ENCODE peak calls at places on chromosomes 7 and 10, in ten cellular contexts. One of them, this sample, is unnamed. For H3K9me3, the result is how much of the 10 kb centered on the place peaks cover.

GRCh38 chr10:110408203-110408871 is 89.4 kb upstream of the DUSP5 start:
- DNase-seq in left ventricle myocardium inferior: no peak
- DNase-seq in spleen: no peak
- DNase-seq in IMR-90: no peak
- DNase-seq in DND-41: no peak
- DNase-seq in pancreas: no peak
- DNase-seq in colonic mucosa: no peak
- DNase-seq in mammary epithelial cell: peak
- DNase-seq in H9: peak
- DNase-seq in hepatocyte: no peak
- DNase-seq in this sample: no peak

GRCh38 chr10:48458662-48459048 is 146.2 kb downstream of the ARHGAP22 start:
- DNase-seq in left ventricle myocardium inferior: no peak
- DNase-seq in spleen: no peak
- DNase-seq in IMR-90: no peak
- DNase-seq in DND-41: no peak
- DNase-seq in pancreas: no peak
- DNase-seq in colonic mucosa: peak
- DNase-seq in mammary epithelial cell: no peak
- DNase-seq in H9: no peak
- DNase-seq in hepatocyte: no peak
- DNase-seq in this sample: no peak

GRCh38 chr7:74236284-74236683 is 17.9 kb downstream of the RFC2 start:
- DNase-seq in left ventricle myocardium inferior: no peak
- DNase-seq in spleen: no peak
- DNase-seq in IMR-90: no peak
- DNase-seq in DND-41: no peak
- DNase-seq in pancreas: no peak
- DNase-seq in colonic mucosa: no peak
- DNase-seq in mammary epithelial cell: no peak
- DNase-seq in H9: no peak
- DNase-seq in hepatocyte: no peak
- DNase-seq in this sample: no peak

GRCh38 chr7:129950191-129950940 is 2.4 kb downstream of the UBE2H start:
- DNase-seq in left ventricle myocardium inferior: no peak
- DNase-seq in spleen: no peak
- DNase-seq in IMR-90: no peak
- DNase-seq in DND-41: no peak
- DNase-seq in pancreas: no peak
- DNase-seq in colonic mucosa: peak
- DNase-seq in mammary epithelial cell: peak
- DNase-seq in H9: no peak
- DNase-seq in hepatocyte: no peak
- DNase-seq in this sample: no peak

GRCh38 chr10:42488416-42488815 is 150.0 kb downstream of the ZNF33B start:
- DNase-seq in left ventricle myocardium inferior: no peak
- DNase-seq in spleen: no peak
- DNase-seq in IMR-90: peak
- DNase-seq in DND-41: no peak
- DNase-seq in pancreas: no peak
- DNase-seq in colonic mucosa: no peak
- DNase-seq in mammary epithelial cell: peak
- DNase-seq in H9: no peak
- DNase-seq in hepatocyte: no peak
- DNase-seq in this sample: no peak

GRCh38 chr7:20651960-20652544 is 36.6 kb downstream of the ABCB5 start:
- DNase-seq in left ventricle myocardium inferior: no peak
- DNase-seq in spleen: no peak
- DNase-seq in IMR-90: no peak
- DNase-seq in DND-41: no peak
- DNase-seq in pancreas: no peak
- DNase-seq in colonic mucosa: no peak
- DNase-seq in mammary epithelial cell: no peak
- DNase-seq in H9: no peak
- DNase-seq in hepatocyte: peak
- DNase-seq in this sample: no peak

GRCh38 chr7:123190109-123190831 is 9.5 kb downstream of the SLC13A1 start:
- DNase-seq in left ventricle myocardium inferior: no peak
- DNase-seq in spleen: no peak
- DNase-seq in IMR-90: no peak
- DNase-seq in DND-41: no peak
- DNase-seq in pancreas: no peak
- DNase-seq in colonic mucosa: no peak
- DNase-seq in mammary epithelial cell: no peak
- DNase-seq in H9: no peak
- DNase-seq in hepatocyte: no peak
- DNase-seq in this sample: no peak

GRCh38 chr10:67666416-67667043 is 29.5 kb downstream of the CTNNA3 start:
- DNase-seq in left ventricle myocardium inferior: no peak
- DNase-seq in spleen: no peak
- DNase-seq in IMR-90: peak
- DNase-seq in DND-41: no peak
- DNase-seq in pancreas: no peak
- DNase-seq in colonic mucosa: no peak
- DNase-seq in mammary epithelial cell: peak
- DNase-seq in H9: no peak
- DNase-seq in hepatocyte: peak
- DNase-seq in this sample: no peak

GRCh38 chr10:33412261-33413092 is 78.0 kb upstream of the NRP1 start:
- DNase-seq in left ventricle myocardium inferior: no peak
- DNase-seq in spleen: no peak
- DNase-seq in IMR-90: peak
- DNase-seq in DND-41: no peak
- DNase-seq in pancreas: no peak
- DNase-seq in colonic mucosa: no peak
- DNase-seq in mammary epithelial cell: peak
- DNase-seq in H9: no peak
- DNase-seq in hepatocyte: peak
- DNase-seq in this sample: no peak

GRCh38 chr7:57403601-57404342 is 46.2 kb upstream of the ZNF716 start:
- DNase-seq in left ventricle myocardium inferior: peak
- DNase-seq in spleen: peak
- DNase-seq in IMR-90: no peak
- DNase-seq in DND-41: no peak
- DNase-seq in pancreas: peak
- DNase-seq in colonic mucosa: no peak
- DNase-seq in mammary epithelial cell: no peak
- DNase-seq in H9: no peak
- DNase-seq in hepatocyte: no peak
- DNase-seq in this sample: no peak

GRCh38 chr10:16271571-16271970 is 165.2 kb upstream of the PTER start:
- DNase-seq in left ventricle myocardium inferior: no peak
- DNase-seq in spleen: no peak
- DNase-seq in IMR-90: no peak
- DNase-seq in DND-41: no peak
- DNase-seq in pancreas: no peak
- DNase-seq in colonic mucosa: no peak
- DNase-seq in mammary epithelial cell: no peak
- DNase-seq in H9: no peak
- DNase-seq in hepatocyte: no peak
- DNase-seq in this sample: no peak

GRCh38 chr10:132884691-132885271 is 57.6 kb downstream of the CFAP46 start:
- DNase-seq in left ventricle myocardium inferior: no peak
- DNase-seq in spleen: peak
- DNase-seq in IMR-90: no peak
- DNase-seq in DND-41: no peak
- DNase-seq in pancreas: no peak
- DNase-seq in colonic mucosa: no peak
- DNase-seq in mammary epithelial cell: no peak
- DNase-seq in H9: no peak
- DNase-seq in hepatocyte: no peak
- DNase-seq in this sample: no peak

GRCh38 chr7:141979611-141980010 is 6.0 kb upstream of the TAS2R38 start:
- DNase-seq in left ventricle myocardium inferior: no peak
- DNase-seq in spleen: no peak
- DNase-seq in IMR-90: no peak
- DNase-seq in DND-41: no peak
- DNase-seq in pancreas: no peak
- DNase-seq in colonic mucosa: no peak
- DNase-seq in mammary epithelial cell: no peak
- DNase-seq in H9: no peak
- DNase-seq in hepatocyte: no peak
- DNase-seq in this sample: no peak

GRCh38 chr10:71766717-71767419 is 6.5 kb downstream of the VSIR start:
- DNase-seq in left ventricle myocardium inferior: peak
- DNase-seq in spleen: peak
- DNase-seq in IMR-90: peak
- DNase-seq in DND-41: no peak
- DNase-seq in pancreas: peak
- DNase-seq in colonic mucosa: peak
- DNase-seq in mammary epithelial cell: peak
- DNase-seq in H9: no peak
- DNase-seq in hepatocyte: peak
- DNase-seq in this sample: peak

GRCh38 chr10:35946556-35946955 is 304.5 kb upstream of the FZD8 start:
- DNase-seq in left ventricle myocardium inferior: no peak
- DNase-seq in spleen: no peak
- DNase-seq in IMR-90: peak
- DNase-seq in DND-41: no peak
- DNase-seq in pancreas: no peak
- DNase-seq in colonic mucosa: no peak
- DNase-seq in mammary epithelial cell: no peak
- DNase-seq in H9: no peak
- DNase-seq in hepatocyte: no peak
- DNase-seq in this sample: no peak

GRCh38 chr7:103714377-103714927 is 268.4 kb upstream of the SLC26A5 start:
- DNase-seq in left ventricle myocardium inferior: no peak
- DNase-seq in spleen: no peak
- DNase-seq in IMR-90: no peak
- DNase-seq in DND-41: no peak
- DNase-seq in pancreas: no peak
- DNase-seq in colonic mucosa: no peak
- DNase-seq in mammary epithelial cell: no peak
- DNase-seq in H9: no peak
- DNase-seq in hepatocyte: no peak
- DNase-seq in this sample: no peak

GRCh38 chr7:26153246-26153822 is 1.3 kb downstream of the NFE2L3 start:
- DNase-seq in left ventricle myocardium inferior: no peak
- DNase-seq in spleen: no peak
- DNase-seq in IMR-90: no peak
- DNase-seq in DND-41: no peak
- DNase-seq in pancreas: no peak
- DNase-seq in colonic mucosa: peak
- DNase-seq in mammary epithelial cell: no peak
- DNase-seq in H9: peak
- DNase-seq in hepatocyte: no peak
- DNase-seq in this sample: no peak

GRCh38 chr7:79452495-79453265 is 787 bp downstream of the MAGI2 start:
- DNase-seq in left ventricle myocardium inferior: peak
- DNase-seq in spleen: peak
- DNase-seq in IMR-90: peak
- DNase-seq in DND-41: no peak
- DNase-seq in pancreas: peak
- DNase-seq in colonic mucosa: peak
- DNase-seq in mammary epithelial cell: no peak
- DNase-seq in H9: peak
- DNase-seq in hepatocyte: peak
- DNase-seq in this sample: peak
- H3K27ac ChIP-seq in left ventricle myocardium inferior: peak
- H3K27ac ChIP-seq in spleen: peak
- H3K27ac ChIP-seq in IMR-90: peak
- H3K27ac ChIP-seq in DND-41: no peak
- H3K27ac ChIP-seq in pancreas: no peak
- H3K27ac ChIP-seq in colonic mucosa: peak
- H3K27ac ChIP-seq in mammary epithelial cell: no peak
- H3K27ac ChIP-seq in H9: no peak
- H3K27ac ChIP-seq in hepatocyte: peak
- H3K27ac ChIP-seq in this sample: peak

DNA sequence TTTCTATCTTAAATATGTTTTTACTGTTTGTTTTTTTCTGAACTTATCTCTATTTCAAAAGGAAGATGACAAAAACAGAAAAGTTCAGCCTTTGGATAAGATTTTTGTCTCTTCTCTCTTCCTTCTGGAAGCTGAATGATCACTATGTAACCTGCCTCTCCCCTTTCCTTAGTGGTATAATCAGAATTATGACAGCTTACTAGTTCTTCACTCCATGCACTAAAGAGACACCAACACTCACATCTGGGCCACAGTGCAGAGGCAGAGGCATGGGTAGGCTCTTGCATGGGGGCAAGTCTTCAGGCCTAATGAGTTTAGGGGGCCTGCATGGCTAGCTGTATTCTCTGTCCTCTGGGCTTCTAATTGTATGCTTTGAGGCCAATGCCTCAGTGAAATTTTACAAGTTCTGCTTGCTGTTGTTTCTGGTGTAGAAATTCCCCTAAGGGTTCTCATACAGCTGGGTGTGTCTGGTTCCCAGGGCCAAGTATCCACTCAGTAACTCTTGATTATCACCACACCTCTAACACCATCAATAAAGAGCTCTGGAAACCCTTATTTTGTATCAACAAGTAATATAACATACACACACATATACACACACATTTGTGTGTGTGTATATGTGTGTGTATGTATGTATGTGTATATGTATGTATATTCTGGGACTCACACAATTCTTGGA is 96.8 kb upstream of the POM121L12 start:
- DNase-seq in left ventricle myocardium inferior: no peak
- DNase-seq in spleen: no peak
- DNase-seq in IMR-90: no peak
- DNase-seq in DND-41: no peak
- DNase-seq in pancreas: no peak
- DNase-seq in colonic mucosa: no peak
- DNase-seq in mammary epithelial cell: no peak
- DNase-seq in H9: no peak
- DNase-seq in hepatocyte: no peak
- DNase-seq in this sample: no peak
- H3K9me3 ChIP-seq in left ventricle myocardium inferior: under half
- H3K9me3 ChIP-seq in spleen: under half
- H3K9me3 ChIP-seq in IMR-90: under half
- H3K9me3 ChIP-seq in DND-41: under half
- H3K9me3 ChIP-seq in pancreas: under half
- H3K9me3 ChIP-seq in colonic mucosa: under half
- H3K9me3 ChIP-seq in mammary epithelial cell: under half
- H3K9me3 ChIP-seq in H9: under half
- H3K9me3 ChIP-seq in hepatocyte: under half
- H3K9me3 ChIP-seq in this sample: under half

DNA sequence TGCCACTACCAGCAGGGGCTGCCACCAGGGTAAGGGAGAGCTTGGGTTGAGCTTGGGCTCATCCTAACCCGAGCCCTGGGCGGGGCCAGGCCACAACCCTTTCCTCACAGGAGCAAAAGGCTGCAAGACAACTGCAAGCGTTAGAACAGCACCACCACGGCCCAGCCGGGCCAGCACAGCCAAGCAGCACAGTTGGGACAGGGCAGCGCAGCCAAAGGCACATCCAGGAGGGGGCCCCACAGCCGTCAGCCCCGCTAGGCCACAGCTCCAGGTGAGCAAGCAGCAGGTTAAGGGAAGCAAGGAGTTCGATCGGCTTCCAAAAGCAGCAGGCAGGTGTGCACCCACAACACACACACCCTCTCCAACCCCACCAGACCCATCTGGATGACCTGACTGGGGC is 7.0 kb upstream of the NDST2 start:
- DNase-seq in left ventricle myocardium inferior: no peak
- DNase-seq in spleen: peak
- DNase-seq in IMR-90: no peak
- DNase-seq in DND-41: no peak
- DNase-seq in pancreas: no peak
- DNase-seq in colonic mucosa: no peak
- DNase-seq in mammary epithelial cell: no peak
- DNase-seq in H9: peak
- DNase-seq in hepatocyte: no peak
- DNase-seq in this sample: no peak
- TF ChIP-seq CTCF in left ventricle myocardium inferior: no peak
- TF ChIP-seq CTCF in spleen: no peak
- TF ChIP-seq CTCF in IMR-90: no peak
- TF ChIP-seq CTCF in DND-41: peak
- TF ChIP-seq CTCF in pancreas: no peak
- TF ChIP-seq CTCF in colonic mucosa: no peak
- TF ChIP-seq CTCF in mammary epithelial cell: no peak
- TF ChIP-seq CTCF in H9: peak
- TF ChIP-seq CTCF in hepatocyte: no peak
- TF ChIP-seq CTCF in this sample: no peak

GRCh38 chr10:128642502-128642901 is 516.3 kb upstream of the MKI67 start:
- DNase-seq in left ventricle myocardium inferior: no peak
- DNase-seq in spleen: no peak
- DNase-seq in IMR-90: no peak
- DNase-seq in DND-41: no peak
- DNase-seq in pancreas: no peak
- DNase-seq in colonic mucosa: no peak
- DNase-seq in mammary epithelial cell: peak
- DNase-seq in H9: no peak
- DNase-seq in hepatocyte: no peak
- DNase-seq in this sample: no peak
- H3K27ac ChIP-seq in left ventricle myocardium inferior: no peak
- H3K27ac ChIP-seq in spleen: no peak
- H3K27ac ChIP-seq in IMR-90: no peak
- H3K27ac ChIP-seq in DND-41: no peak
- H3K27ac ChIP-seq in pancreas: no peak
- H3K27ac ChIP-seq in colonic mucosa: no peak
- H3K27ac ChIP-seq in mammary epithelial cell: peak
- H3K27ac ChIP-seq in H9: no peak
- H3K27ac ChIP-seq in hepatocyte: no peak
- H3K27ac ChIP-seq in this sample: no peak

This sample was measured in lung.